ENCODE peak calls at places on chromosome 11, in seven cellular contexts. P, B, N, E, T, Q and W are unnamed samples.
A peak's percentile ranks its signal among the peaks of the same experiment; 100 is the strongest.

GRCh38 chr11:78037056-78037455 is 14.0 kb upstream of the KCTD14 start:
- DNase-seq in T (no peak), N (no peak), E (no peak), Q (peak; percentile 76), P (no peak), B (no peak), W (no peak)

GRCh38 chr11:65506770-65507485 is 8.1 kb downstream of the MALAT1 start:
- DNase-seq in P (peak; percentile 92), N (no peak), Q (no peak), T (peak; percentile 89), E (no peak), B (peak; percentile 23), W (no peak)

GRCh38 chr11:104033134-104033533 is 3.3 kb upstream of the DDI1 start:
- DNase-seq in N (no peak), P (peak; percentile 56), B (no peak), E (no peak), Q (no peak), T (no peak), W (no peak)

GRCh38 chr11:69642549-69642912 is 1.6 kb downstream of the CCND1 start:
- DNase-seq in T (no peak), N (peak; percentile 50), Q (no peak), B (no peak), E (no peak), P (no peak), W (no peak)

GRCh38 chr11:75402002-75402773 is 2.9 kb downstream of the RPS3 start:
- DNase-seq in N (no peak), B (no peak), P (no peak), Q (no peak), T (no peak), E (no peak), W (no peak)

GRCh38 chr11:88384678-88385015 is 47.1 kb upstream of the CTSC start:
- DNase-seq in B (no peak), E (no peak), Q (no peak), P (no peak), T (no peak), N (no peak), W (no peak)

GRCh38 chr11:112886707-112887370 is 74.4 kb upstream of the NCAM1 start:
- DNase-seq in N (no peak), E (no peak), B (no peak), P (no peak), Q (no peak), T (no peak), W (no peak)

GRCh38 chr11:35302388-35302787 is 117.0 kb downstream of the SLC1A2 start:
- DNase-seq in B (no peak), E (no peak), T (no peak), Q (no peak), P (no peak), N (no peak), W (no peak)

GRCh38 chr11:1931326-1931725 is 11.8 kb downstream of the TNNT3 start:
- DNase-seq in T (no peak), Q (no peak), N (no peak), E (no peak), B (no peak), P (no peak), W (peak; percentile 9)

GRCh38 chr11:28146123-28146751 is 38.0 kb downstream of the METTL15 start:
- DNase-seq in N (no peak), Q (no peak), P (peak; percentile 51), B (no peak), E (no peak), T (peak; percentile 5), W (no peak)

GRCh38 chr11:64526356-64526755 is 64.7 kb upstream of the SLC22A12 start:
- DNase-seq in T (no peak), Q (no peak), P (no peak), N (no peak), B (no peak), E (no peak), W (no peak)

GRCh38 chr11:100695911-100696310 is 8.8 kb downstream of the ARHGAP42 start:
- DNase-seq in N (no peak), E (no peak), Q (no peak), B (no peak), P (no peak), T (no peak), W (no peak)

GRCh38 chr11:75399344-75400109 is at the start of gene RPS3:
- DNase-seq in P (peak; percentile 69), B (peak; percentile 88), N (peak; percentile 75), T (peak; percentile 76), Q (peak; percentile 96), E (peak; percentile 66), W (peak; percentile 88)